ENCODE peak calls at places on chromosome 1, in seven cellular contexts. F, G, L, M, R, X and S are unnamed samples.

GRCh38 chr1:209411491-209411929 is 172.0 kb upstream of the CAMK1G start:
- DNase-seq in F (no peak), G (no peak), L (no peak), M (no peak), R (no peak), X (no peak), S (no peak)

GRCh38 chr1:49995734-49996133 is 28.0 kb downstream of the AGBL4 start:
- DNase-seq in F (no peak), G (no peak), L (no peak), M (no peak), R (peak; percentile 1), X (no peak), S (no peak)

GRCh38 chr1:66598670-66599069 is 64.7 kb downstream of the SGIP1 start:
- DNase-seq in F (no peak), G (no peak), L (no peak), M (no peak), R (no peak), X (no peak), S (no peak)

GRCh38 chr1:156676450-156676819 is 772 bp downstream of the NES start:
- DNase-seq in F (no peak), G (no peak), L (peak; percentile 54), M (no peak), R (no peak), X (no peak), S (no peak)

GRCh38 chr1:211634931-211635330 is 40.5 kb downstream of the NEK2 start:
- DNase-seq in F (no peak), G (no peak), L (no peak), M (no peak), R (no peak), X (no peak), S (no peak)

GRCh38 chr1:116902718-116903390 is 6.9 kb upstream of the PTGFRN start:
- DNase-seq in F (no peak), G (no peak), L (no peak), M (no peak), R (no peak), X (no peak), S (no peak)

GRCh38 chr1:1144843-1145546 is 28.7 kb upstream of the TTLL10 start:
- DNase-seq in F (no peak), G (no peak), L (no peak), M (peak; percentile 53), R (no peak), X (no peak), S (no peak)

GRCh38 chr1:72280131-72280530 is 2.2 kb downstream of the NEGR1 start:
- DNase-seq in F (no peak), G (no peak), L (no peak), M (no peak), R (no peak), X (no peak), S (no peak)

GRCh38 chr1:163090321-163090945 is 21.3 kb downstream of the RGS4 start:
- DNase-seq in F (no peak), G (no peak), L (no peak), M (no peak), R (no peak), X (no peak), S (no peak)

GRCh38 chr1:95265106-95265505 is 31.1 kb downstream of the RWDD3 start:
- DNase-seq in F (no peak), G (no peak), L (no peak), M (no peak), R (no peak), X (no peak), S (no peak)

GRCh38 chr1:7565099-7565750 is 205.9 kb upstream of the VAMP3 start:
- DNase-seq in F (no peak), G (no peak), L (no peak), M (no peak), R (no peak), X (no peak), S (no peak)

GRCh38 chr1:38291906-38292521 is 245.4 kb upstream of the POU3F1 start:
- DNase-seq in F (no peak), G (no peak), L (no peak), M (peak; percentile 83), R (no peak), X (no peak), S (no peak)

GRCh38 chr1:201191723-201192477 is 1.3 kb downstream of the IGFN1 start:
- DNase-seq in F (no peak), G (no peak), L (no peak), M (no peak), R (no peak), X (no peak), S (no peak)

GRCh38 chr1:36755313-36756230 is 272.9 kb upstream of the CSF3R start:
- DNase-seq in F (no peak), G (no peak), L (no peak), M (no peak), R (no peak), X (no peak), S (no peak)

DNA sequence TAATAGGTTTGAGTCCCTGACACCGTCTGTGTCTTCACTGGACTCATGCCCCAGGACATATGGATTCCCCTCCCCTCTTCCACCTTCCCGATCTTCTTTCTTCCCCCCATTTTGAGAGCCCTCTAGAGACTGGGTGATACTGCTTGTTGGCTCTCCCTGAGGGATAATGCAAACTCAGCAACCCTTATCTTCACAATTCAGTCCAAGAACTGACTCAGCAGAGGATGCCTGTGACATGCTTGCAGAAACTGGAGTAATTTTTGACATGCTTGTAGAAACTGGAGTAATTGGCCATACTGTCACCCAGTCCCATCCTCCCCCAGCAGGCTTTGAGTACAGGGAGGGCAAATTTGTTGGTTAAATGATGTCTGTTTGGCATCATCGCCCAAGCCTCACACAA is 127.6 kb upstream of the CTTNBP2NL start:
- DNase-seq in F (no peak), G (no peak), L (no peak), M (no peak), R (no peak), X (no peak), S (no peak)
- TF ChIP-seq TAF1 in F (no peak), G (no peak), L (no peak), M (no peak), R (no peak), X (no peak), S (no peak)

GRCh38 chr1:158118713-158119402 is 61.8 kb upstream of the CD1D start:
- DNase-seq in F (no peak), G (no peak), L (no peak), M (no peak), R (no peak), X (no peak), S (no peak)

GRCh38 chr1:158124034-158124433 is 56.7 kb upstream of the CD1D start:
- DNase-seq in F (no peak), G (no peak), L (no peak), M (no peak), R (no peak), X (no peak), S (no peak)

GRCh38 chr1:158122823-158123390 is 57.8 kb upstream of the CD1D start:
- DNase-seq in F (no peak), G (no peak), L (no peak), M (no peak), R (no peak), X (no peak), S (no peak)

GRCh38 chr1:158120254-158120653 is 60.4 kb upstream of the CD1D start:
- DNase-seq in F (no peak), G (no peak), L (no peak), M (no peak), R (no peak), X (no peak), S (no peak)

GRCh38 chr1:158121604-158122254 is 59.0 kb upstream of the CD1D start:
- DNase-seq in F (no peak), G (no peak), L (peak; percentile 26), M (peak; percentile 43), R (peak; percentile 25), X (no peak), S (no peak)
- TF ChIP-seq TAF1 in F (no peak), G (no peak), L (no peak), M (no peak), R (no peak), X (no peak), S (no peak)

DNA sequence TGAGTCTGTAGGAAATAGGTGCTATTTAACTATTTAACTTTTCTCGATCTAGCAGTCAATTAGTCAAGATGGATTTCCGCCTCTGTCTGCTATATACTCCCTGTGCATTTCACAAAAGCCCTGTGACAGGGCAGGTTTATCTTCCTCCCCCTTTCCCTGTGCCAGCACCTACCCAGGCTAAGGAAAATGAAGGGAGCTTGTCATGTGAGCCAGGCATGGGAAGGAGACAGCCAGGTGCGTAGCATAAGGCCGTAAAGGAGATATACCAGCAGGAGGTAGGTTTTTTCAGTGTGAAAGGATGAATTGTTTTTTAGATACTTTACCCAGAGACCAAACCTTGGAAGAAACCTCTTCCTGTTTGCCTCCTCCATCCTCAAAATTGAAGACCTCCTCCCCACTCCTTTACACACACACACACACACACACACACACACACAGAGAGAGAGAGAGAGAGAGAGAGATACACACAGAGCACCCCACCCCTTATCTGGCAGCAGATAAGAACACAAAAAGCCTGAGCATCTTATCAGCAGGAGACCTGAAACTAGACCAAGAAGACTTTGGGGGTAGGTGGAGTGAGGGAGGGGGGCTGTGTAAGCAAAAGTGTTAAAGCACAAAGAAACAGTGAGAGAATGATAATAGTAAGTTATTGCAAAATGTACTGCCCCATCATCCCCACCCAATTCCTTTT is 12.0 kb upstream of the TARBP1 start:
- DNase-seq in F (no peak), G (no peak), L (no peak), M (peak; percentile 57), R (no peak), X (no peak), S (no peak)
- TF ChIP-seq TAF1 in F (no peak), G (no peak), L (no peak), M (no peak), R (no peak), X (no peak), S (no peak)

GRCh38 chr1:27615346-27616004 is 11.5 kb upstream of the AHDC1 start:
- DNase-seq in F (no peak), G (no peak), L (no peak), M (no peak), R (no peak), X (no peak), S (no peak)
- TF ChIP-seq TAF1 in F (no peak), G (no peak), L (no peak), M (no peak), R (no peak), X (no peak), S (no peak)

GRCh38 chr1:169634877-169635276 is 5.0 kb upstream of the SELP start:
- DNase-seq in F (no peak), G (no peak), L (no peak), M (no peak), R (no peak), X (no peak), S (no peak)
- TF ChIP-seq TAF1 in F (no peak), G (no peak), L (no peak), M (no peak), R (no peak), X (no peak), S (no peak)

GRCh38 chr1:53470155-53470554 is 11.0 kb downstream of the DMRTB1 start:
- DNase-seq in F (peak; percentile 84), G (no peak), L (no peak), M (peak; percentile 84), R (peak; percentile 42), X (no peak), S (no peak)
- TF ChIP-seq TAF1 in F (no peak), G (no peak), L (no peak), M (no peak), R (no peak), X (no peak), S (no peak)

GRCh38 chr1:162062542-162063015 is 6.9 kb upstream of the NOS1AP start:
- DNase-seq in F (no peak), G (no peak), L (peak; percentile 70), M (no peak), R (no peak), X (no peak), S (no peak)
- TF ChIP-seq TAF1 in F (no peak), G (no peak), L (no peak), M (no peak), R (no peak), X (no peak), S (no peak)